ENCODE peak calls at places on chromosomes 7 and 10, in seven cellular contexts. D is G401, B is PC-3, E is PC-9, P is T-cell, W is mucosa of descending colon, T is GM12864. K is an unnamed sample.

GRCh38 chr7:23157679-23158078 is 24.2 kb upstream of the NUP42 start:
- DNase-seq in B (no peak), T (no peak), W (no peak), P (no peak), E (no peak), D (no peak), K (no peak)

GRCh38 chr10:101595591-101596433 is 7.7 kb downstream of the DPCD start:
- DNase-seq in W (no peak), B (no peak), E (no peak), P (no peak), D (peak; percentile 77), T (no peak), K (no peak)

GRCh38 chr10:31823358-31823757 is 105.3 kb downstream of the ARHGAP12 start:
- DNase-seq in P (no peak), D (no peak), T (no peak), B (no peak), W (no peak), E (no peak), K (no peak)

GRCh38 chr10:72375173-72375572 is 20.5 kb upstream of the DNAJB12 start:
- DNase-seq in D (no peak), W (no peak), B (no peak), E (no peak), T (no peak), P (no peak), K (no peak)

GRCh38 chr7:82805527-82805960 is 357.1 kb downstream of the PCLO start:
- DNase-seq in D (peak; percentile 40), B (peak; percentile 89), E (peak; percentile 30), T (no peak), W (no peak), P (no peak), K (no peak)

GRCh38 chr7:93245525-93246432 is 13.6 kb downstream of the VPS50 start:
- DNase-seq in B (peak; percentile 57), T (no peak), P (no peak), W (no peak), D (peak; percentile 47), E (no peak), K (no peak)

GRCh38 chr10:95295031-95295755 is 4.4 kb upstream of the PDLIM1 start:
- DNase-seq in E (peak; percentile 46), B (no peak), T (peak; percentile 97), W (peak; percentile 81), D (no peak), P (peak; percentile 6), K (no peak)

GRCh38 chr10:97463363-97464132 is 17.6 kb downstream of the ZDHHC16 start:
- DNase-seq in P (no peak), D (peak; percentile 74), B (peak; percentile 72), W (no peak), T (no peak), E (peak; percentile 54), K (peak; percentile 34)

GRCh38 chr7:57364933-57365710 is 84.9 kb upstream of the ZNF716 start:
- DNase-seq in E (no peak), T (no peak), D (no peak), B (no peak), W (no peak), P (no peak), K (no peak)

GRCh38 chr7:22598318-22598717 is 98.3 kb upstream of the STEAP1B start:
- DNase-seq in T (no peak), W (no peak), P (no peak), E (no peak), D (no peak), B (no peak), K (no peak)

GRCh38 chr7:27808626-27809025 is 68.7 kb downstream of the TAX1BP1 start:
- DNase-seq in B (peak; percentile 28), T (no peak), W (no peak), E (no peak), D (no peak), P (no peak), K (no peak)

GRCh38 chr10:111084346-111085255 is 7.8 kb downstream of the ADRA2A start:
- DNase-seq in P (no peak), D (no peak), B (no peak), W (no peak), T (no peak), E (no peak), K (no peak)

K was measured in DND-41.